ENCODE peak calls at places on chromosomes 16 and 17, in four cellular contexts. One of them, this sample, is unnamed.

GRCh38 chr16:482468-483185 is 44.9 kb upstream of the CAPN15 start:
- DNase-seq in MCF 10A: no peak
- DNase-seq in fibroblast of the aortic adventitia: no peak
- DNase-seq in GM20000: no peak
- DNase-seq in this sample: no peak

GRCh38 chr16:49590166-49590871 is 216.7 kb downstream of the C16orf78 start:
- DNase-seq in MCF 10A: no peak
- DNase-seq in fibroblast of the aortic adventitia: no peak
- DNase-seq in GM20000: no peak
- DNase-seq in this sample: no peak

GRCh38 chr16:56317998-56318912 is 107.1 kb downstream of the AMFR start:
- DNase-seq in MCF 10A: peak; percentile 79
- DNase-seq in fibroblast of the aortic adventitia: peak; percentile 80
- DNase-seq in GM20000: peak; percentile 90
- DNase-seq in this sample: peak; percentile 93

GRCh38 chr17:64622931-64623654 is 39.0 kb downstream of the SMURF2 start:
- DNase-seq in MCF 10A: peak; percentile 79
- DNase-seq in fibroblast of the aortic adventitia: peak; percentile 84
- DNase-seq in GM20000: no peak
- DNase-seq in this sample: no peak

GRCh38 chr16:72927199-72928088 is 120.5 kb downstream of the ZFHX3 start:
- DNase-seq in MCF 10A: peak; percentile 94
- DNase-seq in fibroblast of the aortic adventitia: peak; percentile 16
- DNase-seq in GM20000: no peak
- DNase-seq in this sample: no peak

GRCh38 chr16:87160218-87160617 is 157.0 kb downstream of the C16orf95 start:
- DNase-seq in MCF 10A: no peak
- DNase-seq in fibroblast of the aortic adventitia: no peak
- DNase-seq in GM20000: no peak
- DNase-seq in this sample: no peak

GRCh38 chr16:89105599-89106151 is 12.0 kb downstream of the ACSF3 start:
- DNase-seq in MCF 10A: no peak
- DNase-seq in fibroblast of the aortic adventitia: no peak
- DNase-seq in GM20000: no peak
- DNase-seq in this sample: no peak

GRCh38 chr17:78717431-78717980 is 64.6 kb downstream of the CYTH1 start:
- DNase-seq in MCF 10A: peak; percentile 57
- DNase-seq in fibroblast of the aortic adventitia: peak; percentile 67
- DNase-seq in GM20000: no peak
- DNase-seq in this sample: no peak

GRCh38 chr17:48757524-48757961 is 29.0 kb upstream of the HOXB13 start:
- DNase-seq in MCF 10A: no peak
- DNase-seq in fibroblast of the aortic adventitia: no peak
- DNase-seq in GM20000: no peak
- DNase-seq in this sample: no peak

GRCh38 chr17:34349748-34350147 is 6.5 kb upstream of the CCL13 start:
- DNase-seq in MCF 10A: no peak
- DNase-seq in fibroblast of the aortic adventitia: no peak
- DNase-seq in GM20000: no peak
- DNase-seq in this sample: no peak

GRCh38 chr17:12732366-12732765 is 56.9 kb upstream of the ARHGAP44 start:
- DNase-seq in MCF 10A: no peak
- DNase-seq in fibroblast of the aortic adventitia: no peak
- DNase-seq in GM20000: no peak
- DNase-seq in this sample: no peak

GRCh38 chr16:11667221-11667823 is 933 bp upstream of the SNN start:
- DNase-seq in MCF 10A: no peak
- DNase-seq in fibroblast of the aortic adventitia: no peak
- DNase-seq in GM20000: no peak
- DNase-seq in this sample: no peak

GRCh38 chr16:87056083-87056482 is 261.1 kb downstream of the C16orf95 start:
- DNase-seq in MCF 10A: peak; percentile 24
- DNase-seq in fibroblast of the aortic adventitia: peak; percentile 67
- DNase-seq in GM20000: no peak
- DNase-seq in this sample: no peak

GRCh38 chr17:76271669-76272540 is 6.8 kb downstream of the UBALD2 start:
- DNase-seq in MCF 10A: no peak
- DNase-seq in fibroblast of the aortic adventitia: no peak
- DNase-seq in GM20000: peak; percentile 91
- DNase-seq in this sample: peak; percentile 92

GRCh38 chr17:21157586-21158370 is 31.0 kb downstream of the DHRS7B start:
- DNase-seq in MCF 10A: no peak
- DNase-seq in fibroblast of the aortic adventitia: no peak
- DNase-seq in GM20000: no peak
- DNase-seq in this sample: no peak

GRCh38 chr16:70761656-70762055 is 39.3 kb downstream of the VAC14 start:
- DNase-seq in MCF 10A: no peak
- DNase-seq in fibroblast of the aortic adventitia: no peak
- DNase-seq in GM20000: no peak
- DNase-seq in this sample: no peak

GRCh38 chr16:69703638-69704037 is 22.7 kb downstream of the NQO1 start:
- DNase-seq in MCF 10A: no peak
- DNase-seq in fibroblast of the aortic adventitia: peak; percentile 45
- DNase-seq in GM20000: no peak
- DNase-seq in this sample: no peak

GRCh38 chr17:18043491-18043890 is 4.3 kb downstream of the GID4 start:
- DNase-seq in MCF 10A: peak; percentile 13
- DNase-seq in fibroblast of the aortic adventitia: peak; percentile 34
- DNase-seq in GM20000: no peak
- DNase-seq in this sample: no peak

GRCh38 chr16:89393731-89394406 is 96.5 kb downstream of the ANKRD11 start:
- DNase-seq in MCF 10A: no peak
- DNase-seq in fibroblast of the aortic adventitia: peak; percentile 30
- DNase-seq in GM20000: no peak
- DNase-seq in this sample: no peak

GRCh38 chr17:63488851-63489250 is 12.0 kb downstream of the ACE start:
- DNase-seq in MCF 10A: no peak
- DNase-seq in fibroblast of the aortic adventitia: no peak
- DNase-seq in GM20000: no peak
- DNase-seq in this sample: no peak

GRCh38 chr17:57925361-57925990 is 29.7 kb downstream of the CUEDC1 start:
- DNase-seq in MCF 10A: no peak
- DNase-seq in fibroblast of the aortic adventitia: no peak
- DNase-seq in GM20000: no peak
- DNase-seq in this sample: no peak

GRCh38 chr17:2192367-2193028 is 111.1 kb downstream of the SMG6 start:
- DNase-seq in MCF 10A: peak; percentile 68
- DNase-seq in fibroblast of the aortic adventitia: peak; percentile 99
- DNase-seq in GM20000: peak; percentile 11
- DNase-seq in this sample: no peak

GRCh38 chr17:33113281-33114010 is 121.8 kb downstream of the SPACA3 start:
- DNase-seq in MCF 10A: peak; percentile 32
- DNase-seq in fibroblast of the aortic adventitia: peak; percentile 51
- DNase-seq in GM20000: no peak
- DNase-seq in this sample: no peak

GRCh38 chr17:48194097-48194550 is 86.6 kb downstream of the SNX11 start:
- DNase-seq in MCF 10A: no peak
- DNase-seq in fibroblast of the aortic adventitia: peak; percentile 54
- DNase-seq in GM20000: no peak
- DNase-seq in this sample: no peak

GRCh38 chr17:35460354-35460851 is 11.8 kb upstream of the SLFN13 start:
- DNase-seq in MCF 10A: no peak
- DNase-seq in fibroblast of the aortic adventitia: no peak
- DNase-seq in GM20000: peak; percentile 84
- DNase-seq in this sample: peak; percentile 86

GRCh38 chr17:16398270-16399267 is 16.8 kb upstream of the TRPV2 start:
- DNase-seq in MCF 10A: peak; percentile 57
- DNase-seq in fibroblast of the aortic adventitia: no peak
- DNase-seq in GM20000: no peak
- DNase-seq in this sample: peak; percentile 36

GRCh38 chr16:30660424-30661251 is 2.4 kb downstream of the FBRS start:
- DNase-seq in MCF 10A: no peak
- DNase-seq in fibroblast of the aortic adventitia: no peak
- DNase-seq in GM20000: peak; percentile 88
- DNase-seq in this sample: peak; percentile 86

GRCh38 chr17:63954402-63955063 is 18.2 kb downstream of the SCN4A start:
- DNase-seq in MCF 10A: no peak
- DNase-seq in fibroblast of the aortic adventitia: no peak
- DNase-seq in GM20000: peak; percentile 47
- DNase-seq in this sample: no peak

GRCh38 chr17:71900830-71901229 is 220.0 kb upstream of the SOX9 start:
- DNase-seq in MCF 10A: peak; percentile 63
- DNase-seq in fibroblast of the aortic adventitia: no peak
- DNase-seq in GM20000: no peak
- DNase-seq in this sample: no peak

GRCh38 chr17:38657824-38658740 is 16.7 kb downstream of the EPOP start:
- DNase-seq in MCF 10A: no peak
- DNase-seq in fibroblast of the aortic adventitia: no peak
- DNase-seq in GM20000: no peak
- DNase-seq in this sample: no peak

GRCh38 chr16:22191966-22192260 is 14.2 kb upstream of the EEF2K start:
- DNase-seq in MCF 10A: no peak
- DNase-seq in fibroblast of the aortic adventitia: no peak
- DNase-seq in GM20000: no peak
- DNase-seq in this sample: no peak

GRCh38 chr16:66551788-66552287 is 538 bp upstream of the CKLF start:
- DNase-seq in MCF 10A: no peak
- DNase-seq in fibroblast of the aortic adventitia: no peak
- DNase-seq in GM20000: no peak
- DNase-seq in this sample: no peak

GRCh38 chr17:69669441-69670178 is 255.1 kb downstream of the MAP2K6 start:
- DNase-seq in MCF 10A: no peak
- DNase-seq in fibroblast of the aortic adventitia: peak; percentile 33
- DNase-seq in GM20000: no peak
- DNase-seq in this sample: no peak

GRCh38 chr17:44084921-44085320 is 14.4 kb downstream of the G6PC3 start:
- DNase-seq in MCF 10A: no peak
- DNase-seq in fibroblast of the aortic adventitia: no peak
- DNase-seq in GM20000: no peak
- DNase-seq in this sample: no peak

GRCh38 chr17:44081681-44082080 is 11.1 kb downstream of the G6PC3 start:
- DNase-seq in MCF 10A: no peak
- DNase-seq in fibroblast of the aortic adventitia: peak; percentile 53
- DNase-seq in GM20000: no peak
- DNase-seq in this sample: no peak

GRCh38 chr17:44083250-44083849 is 12.8 kb downstream of the G6PC3 start:
- DNase-seq in MCF 10A: peak; percentile 69
- DNase-seq in fibroblast of the aortic adventitia: no peak
- DNase-seq in GM20000: no peak
- DNase-seq in this sample: no peak

GRCh38 chr17:44082206-44082605 is 11.7 kb downstream of the G6PC3 start:
- DNase-seq in MCF 10A: no peak
- DNase-seq in fibroblast of the aortic adventitia: no peak
- DNase-seq in GM20000: no peak
- DNase-seq in this sample: no peak

GRCh38 chr17:44084131-44084538 is 13.6 kb downstream of the G6PC3 start:
- DNase-seq in MCF 10A: peak; percentile 32
- DNase-seq in fibroblast of the aortic adventitia: no peak
- DNase-seq in GM20000: peak; percentile 45
- DNase-seq in this sample: peak; percentile 59
- TF ChIP-seq CTCF in MCF 10A: peak; percentile 39
- TF ChIP-seq CTCF in fibroblast of the aortic adventitia: no peak
- TF ChIP-seq CTCF in GM20000: no peak
- TF ChIP-seq CTCF in this sample: peak; percentile 49

GRCh38 chr16:2981899-2982250 is 1.6 kb upstream of the PKMYT1 start:
- DNase-seq in MCF 10A: no peak
- DNase-seq in fibroblast of the aortic adventitia: no peak
- DNase-seq in GM20000: no peak
- DNase-seq in this sample: no peak
- TF ChIP-seq CTCF in MCF 10A: no peak
- TF ChIP-seq CTCF in fibroblast of the aortic adventitia: no peak
- TF ChIP-seq CTCF in GM20000: no peak
- TF ChIP-seq CTCF in this sample: no peak

GRCh38 chr16:79929260-79929977 is 328.9 kb upstream of the MAF start:
- DNase-seq in MCF 10A: no peak
- DNase-seq in fibroblast of the aortic adventitia: no peak
- DNase-seq in GM20000: no peak
- DNase-seq in this sample: no peak
- TF ChIP-seq CTCF in MCF 10A: no peak
- TF ChIP-seq CTCF in fibroblast of the aortic adventitia: no peak
- TF ChIP-seq CTCF in GM20000: no peak
- TF ChIP-seq CTCF in this sample: no peak

GRCh38 chr16:4613636-4614570 is 785 bp downstream of the UBALD1 start:
- DNase-seq in MCF 10A: peak; percentile 28
- DNase-seq in fibroblast of the aortic adventitia: peak; percentile 25
- DNase-seq in GM20000: peak; percentile 71
- DNase-seq in this sample: peak; percentile 76
- TF ChIP-seq CTCF in MCF 10A: no peak
- TF ChIP-seq CTCF in fibroblast of the aortic adventitia: no peak
- TF ChIP-seq CTCF in GM20000: no peak
- TF ChIP-seq CTCF in this sample: no peak

DNA sequence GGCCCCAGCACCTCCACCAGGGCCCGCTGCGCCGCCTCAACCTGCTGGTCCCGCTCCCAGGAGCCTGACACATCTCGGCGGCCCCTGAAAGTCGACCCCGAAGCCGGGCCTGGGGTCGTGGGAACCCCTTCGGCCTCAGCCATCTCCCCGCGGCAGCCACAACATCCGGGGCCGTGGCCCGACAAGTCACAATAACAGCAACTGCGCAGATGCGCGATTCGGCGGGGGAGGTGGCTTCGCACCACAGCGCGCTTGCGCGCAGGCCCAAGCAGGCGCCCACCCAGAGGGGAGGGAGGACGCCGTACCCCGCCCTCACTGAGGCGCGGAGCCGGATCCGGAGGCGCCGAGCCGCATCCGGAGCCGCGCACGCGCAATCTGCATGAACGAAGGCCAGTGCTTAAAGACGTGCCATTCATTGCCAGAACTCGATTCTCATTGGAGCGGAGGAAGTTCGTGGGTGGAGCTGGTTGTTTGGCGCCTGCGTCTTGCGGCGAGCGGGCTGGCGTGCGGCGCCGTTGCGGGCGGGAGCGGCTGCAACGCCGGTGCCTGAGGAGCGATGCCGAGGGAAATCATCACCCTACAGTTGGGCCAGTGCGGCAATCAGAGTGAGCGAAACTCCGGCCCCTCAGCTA is at the start of the genes RETREG3 and TUBG1:
- DNase-seq in MCF 10A: peak; percentile 99
- DNase-seq in fibroblast of the aortic adventitia: peak; percentile 99
- DNase-seq in GM20000: peak; percentile 99
- DNase-seq in this sample: peak; percentile 100
- TF ChIP-seq CTCF in MCF 10A: peak; percentile 34
- TF ChIP-seq CTCF in fibroblast of the aortic adventitia: peak; percentile 65
- TF ChIP-seq CTCF in GM20000: no peak
- TF ChIP-seq CTCF in this sample: peak; percentile 20

DNA sequence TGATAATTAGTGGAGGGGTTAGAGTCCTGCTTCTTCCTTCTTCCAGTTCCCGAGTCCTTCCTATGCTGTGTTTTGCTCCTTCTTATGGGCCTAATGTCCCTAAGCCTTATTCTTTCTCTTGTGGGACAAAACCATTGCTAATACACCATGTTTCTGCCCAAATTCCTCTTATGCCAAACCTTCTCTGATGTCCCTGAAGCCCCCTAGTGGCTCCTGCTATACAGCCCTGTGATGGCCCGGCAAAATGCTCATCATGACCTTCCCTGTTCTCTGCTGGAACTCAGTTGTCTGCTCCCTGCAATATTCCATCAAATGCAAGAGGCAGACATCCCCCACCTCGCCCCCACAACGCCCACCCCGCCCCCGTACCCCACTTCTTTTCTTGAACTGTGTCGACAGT is 171.6 kb downstream of the CDH11 start:
- DNase-seq in MCF 10A: no peak
- DNase-seq in fibroblast of the aortic adventitia: no peak
- DNase-seq in GM20000: no peak
- DNase-seq in this sample: no peak
- TF ChIP-seq CTCF in MCF 10A: no peak
- TF ChIP-seq CTCF in fibroblast of the aortic adventitia: peak; percentile 27
- TF ChIP-seq CTCF in GM20000: no peak
- TF ChIP-seq CTCF in this sample: peak; percentile 3

This sample was measured in GM13977.